ENCODE peak calls at places on chromosomes 11 and 22, in nine cellular contexts. I is OCI-LY7, R is keratinocyte, B is PC-3, S is GM23338, Q is H9, C is Karpas-422, E is hepatocyte, D is fibroblast of lung. A is an unnamed sample. For H3K79me2, the result is how much of the 10 kb centered on the place peaks cover.

GRCh38 chr22:39417641-39418040 is 18.1 kb downstream of the TAB1 start:
- DNase-seq in I (no peak), R (no peak), B (no peak), S (no peak), Q (no peak), C (no peak), E (no peak), D (no peak), A (no peak)

GRCh38 chr11:62974848-62975522 is 9.8 kb downstream of the SLC22A6 start:
- DNase-seq in I (peak), R (no peak), B (peak), S (peak), Q (peak), C (peak), E (peak), D (no peak), A (peak)

GRCh38 chr11:79076526-79077115 is 364.2 kb downstream of the TENM4 start:
- DNase-seq in I (peak), R (no peak), B (peak), S (peak), Q (no peak), C (peak), E (peak), D (no peak), A (peak)

GRCh38 chr11:67665537-67666302 is 8.7 kb downstream of the ALDH3B2 start:
- DNase-seq in I (peak), R (no peak), B (peak), S (no peak), Q (no peak), C (peak), E (peak), D (no peak), A (no peak)

GRCh38 chr11:119516060-119516459 is 93.1 kb upstream of the THY1 start:
- DNase-seq in I (no peak), R (no peak), B (no peak), S (no peak), Q (no peak), C (no peak), E (no peak), D (peak), A (no peak)

GRCh38 chr11:79371152-79371551 is 69.7 kb downstream of the TENM4 start:
- DNase-seq in I (no peak), R (peak), B (no peak), S (peak), Q (peak), C (no peak), E (no peak), D (peak), A (no peak)

GRCh38 chr11:46966773-46967172 is 30.2 kb downstream of the CSTPP1 start:
- DNase-seq in I (no peak), R (no peak), B (no peak), S (no peak), Q (no peak), C (no peak), E (no peak), D (no peak), A (no peak)

GRCh38 chr11:119380160-119380815 is 1.2 kb downstream of the USP2 start:
- DNase-seq in I (no peak), R (no peak), B (no peak), S (no peak), Q (no peak), C (no peak), E (no peak), D (no peak), A (no peak)

GRCh38 chr11:119751281-119752060 is 22.5 kb upstream of the NECTIN1 start:
- DNase-seq in I (peak), R (no peak), B (no peak), S (no peak), Q (no peak), C (peak), E (no peak), D (no peak), A (no peak)

GRCh38 chr11:45022294-45023064 is 71.8 kb upstream of the TP53I11 start:
- DNase-seq in I (no peak), R (no peak), B (peak), S (peak), Q (no peak), C (no peak), E (no peak), D (peak), A (no peak)

GRCh38 chr11:61071880-61072279 is 30.4 kb upstream of the CD5 start:
- DNase-seq in I (no peak), R (no peak), B (no peak), S (no peak), Q (no peak), C (no peak), E (no peak), D (no peak), A (no peak)

GRCh38 chr11:69392104-69392653 is 89.3 kb upstream of the LINC01488 start:
- DNase-seq in I (no peak), R (no peak), B (no peak), S (no peak), Q (no peak), C (no peak), E (no peak), D (no peak), A (no peak)

GRCh38 chr11:9525116-9525515 is 48.4 kb upstream of the WEE1 start:
- DNase-seq in I (no peak), R (no peak), B (no peak), S (no peak), Q (no peak), C (no peak), E (no peak), D (no peak), A (no peak)

GRCh38 chr11:128530119-128531091 is 57.0 kb downstream of the ETS1 start:
- DNase-seq in I (no peak), R (no peak), B (peak), S (no peak), Q (no peak), C (no peak), E (no peak), D (peak), A (no peak)

GRCh38 chr11:62295504-62295903 is 3.4 kb downstream of the SCGB1D4 start:
- DNase-seq in I (no peak), R (no peak), B (peak), S (peak), Q (peak), C (peak), E (peak), D (peak), A (no peak)

GRCh38 chr11:2983908-2984307 is 8.2 kb downstream of the NAP1L4 start:
- DNase-seq in I (no peak), R (no peak), B (no peak), S (no peak), Q (no peak), C (no peak), E (no peak), D (no peak), A (no peak)
- H3K79me2 ChIP-seq in I (half or more), R (half or more), B (half or more), S (half or more), Q (half or more), C (half or more), E (half or more), D (half or more), A (half or more)

DNA sequence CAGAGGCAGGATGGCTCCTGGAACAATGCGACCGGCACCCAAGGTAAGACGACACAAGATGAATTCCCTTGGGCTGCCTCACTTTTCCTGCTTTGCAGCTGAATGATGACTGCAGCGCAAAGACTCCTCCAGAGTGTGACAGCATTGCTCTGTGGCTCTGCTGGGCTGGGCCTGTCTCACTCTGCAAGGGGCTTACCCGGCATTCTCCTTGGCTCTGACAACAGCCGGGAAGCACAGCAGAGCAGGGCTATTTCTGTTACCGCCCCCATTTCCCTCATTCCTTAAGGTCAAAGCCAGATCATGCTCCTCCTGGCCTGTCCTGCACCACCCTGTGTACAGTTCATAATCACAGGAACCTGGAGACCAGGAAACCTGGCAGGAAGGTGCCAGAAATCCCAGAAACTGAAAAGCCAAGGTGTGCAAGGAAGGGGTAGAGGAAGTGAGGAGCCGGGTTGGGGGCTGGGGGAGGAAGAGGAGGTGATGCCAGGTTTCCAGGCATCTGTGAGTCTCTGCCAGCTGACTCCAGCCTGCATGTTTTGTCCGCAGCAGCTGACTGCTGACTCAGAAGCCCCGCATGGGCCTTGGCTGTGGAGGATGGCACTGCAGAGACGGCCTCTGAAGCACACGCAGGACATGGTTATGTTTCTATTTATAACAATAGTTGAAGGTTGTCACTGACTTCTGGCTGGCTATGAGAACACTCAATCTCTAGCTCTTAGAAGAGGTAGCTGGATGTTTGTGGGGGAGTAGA is 113.6 kb downstream of the MICAL3 start:
- DNase-seq in I (no peak), R (no peak), B (peak), S (peak), Q (peak), C (no peak), E (peak), D (peak), A (no peak)
- H3K79me2 ChIP-seq in I (half or more), R (half or more), B (half or more), S (half or more), Q (under half), C (half or more), E (half or more), D (under half), A (half or more)

DNA sequence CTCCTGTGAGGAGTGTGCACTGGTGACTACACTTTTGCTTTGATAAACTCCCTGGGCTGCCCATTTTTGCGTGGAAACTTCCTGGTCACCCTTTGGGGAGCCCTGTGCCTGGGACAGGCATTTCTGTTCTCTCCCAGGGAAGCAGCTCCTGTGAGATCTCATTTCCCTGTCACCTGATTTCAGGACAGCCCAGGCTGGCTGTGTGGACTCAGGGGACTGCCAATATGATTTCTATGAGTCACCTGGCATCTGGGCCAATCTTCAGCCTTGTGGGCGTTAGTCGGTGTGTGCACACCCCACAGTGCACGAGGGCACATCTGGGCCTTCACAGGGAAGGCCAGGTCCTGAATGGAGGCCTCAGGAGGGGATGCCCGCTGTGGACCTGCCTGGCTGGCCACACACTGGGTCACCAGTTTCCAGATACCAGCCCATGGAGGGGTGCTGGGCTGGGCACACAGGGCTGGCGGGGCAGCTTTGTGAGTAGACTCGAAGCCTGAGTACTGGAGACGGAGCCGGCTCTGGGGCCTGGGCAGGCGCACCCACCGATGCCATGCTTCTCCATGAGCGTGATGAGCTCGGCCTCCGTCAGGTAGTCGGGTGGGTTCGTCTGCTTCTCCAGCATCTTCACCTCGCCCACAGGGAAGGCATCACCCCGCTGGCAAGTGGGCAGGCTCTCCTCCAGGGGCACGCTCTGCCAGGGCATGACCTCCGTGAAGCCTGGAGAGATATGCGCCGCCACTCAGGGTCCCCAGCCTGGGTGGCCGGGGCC is 9.4 kb upstream of the PPM1F start:
- DNase-seq in I (no peak), R (no peak), B (peak), S (no peak), Q (no peak), C (no peak), E (no peak), D (peak), A (no peak)
- H3K79me2 ChIP-seq in I (under half), R (under half), B (under half), S (under half), Q (under half), C (under half), E (under half), D (under half), A (under half)

GRCh38 chr11:11992813-11993212 is 15.6 kb downstream of the DKK3 start:
- DNase-seq in I (no peak), R (no peak), B (no peak), S (no peak), Q (no peak), C (no peak), E (no peak), D (no peak), A (no peak)

GRCh38 chr11:11992257-11992690 is 16.2 kb downstream of the DKK3 start:
- DNase-seq in I (no peak), R (no peak), B (peak), S (no peak), Q (no peak), C (no peak), E (peak), D (peak), A (no peak)

GRCh38 chr11:11995601-11996000 is 12.8 kb downstream of the DKK3 start:
- DNase-seq in I (no peak), R (no peak), B (no peak), S (no peak), Q (no peak), C (no peak), E (no peak), D (no peak), A (no peak)

GRCh38 chr11:11996321-11997174 is 11.9 kb downstream of the DKK3 start:
- DNase-seq in I (no peak), R (no peak), B (no peak), S (no peak), Q (no peak), C (no peak), E (no peak), D (no peak), A (no peak)

DNA sequence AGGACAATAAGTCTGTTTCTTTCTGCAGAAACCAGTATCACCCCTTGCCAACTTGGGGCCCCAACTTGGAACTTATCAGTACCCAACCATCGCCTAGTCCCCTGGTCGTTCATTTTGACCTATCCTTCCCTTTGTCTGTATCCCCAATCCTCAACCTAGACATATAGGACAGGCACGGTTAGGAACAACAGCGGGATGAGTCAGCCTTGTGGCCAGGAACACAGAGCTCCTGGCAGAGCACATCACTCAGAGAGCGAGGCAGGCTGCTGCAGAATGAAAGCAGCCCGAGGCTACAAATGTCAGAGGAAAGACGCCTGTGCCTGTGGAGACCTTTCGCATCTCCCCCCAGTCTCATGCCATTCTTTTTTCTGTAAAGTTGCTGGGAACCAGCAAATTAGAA is 14.6 kb downstream of the DKK3 start:
- DNase-seq in I (no peak), R (peak), B (peak), S (no peak), Q (peak), C (no peak), E (peak), D (peak), A (peak)
- H3K79me2 ChIP-seq in I (under half), R (under half), B (under half), S (under half), Q (under half), C (under half), E (under half), D (under half), A (under half)